ENCODE peak calls at places on chromosomes 16 and 17, in nine cellular contexts. Y, A, H, K, G, E, D, N and I are unnamed samples. For H3K4me1 and H3K36me3, the result is how much of the 10 kb centered on the place peaks cover.

GRCh38 chr17:41308251-41308917 is 725 bp downstream of the KRTAP16-1 start:
- DNase-seq in Y (no peak), A (no peak), H (peak), K (peak), G (peak), E (peak), D (peak), N (no peak), I (peak)

GRCh38 chr16:3954411-3954921 is 74.0 kb upstream of the CREBBP start:
- DNase-seq in Y (peak), A (no peak), H (no peak), K (no peak), G (no peak), E (no peak), D (no peak), N (no peak), I (no peak)

GRCh38 chr17:42133461-42134041 is 10.9 kb downstream of the HSPB9 start:
- DNase-seq in Y (no peak), A (no peak), H (no peak), K (no peak), G (peak), E (no peak), D (peak), N (no peak), I (peak)

GRCh38 chr16:69106491-69107291 is 1.2 kb downstream of the HAS3 start:
- DNase-seq in Y (no peak), A (peak), H (no peak), K (no peak), G (peak), E (no peak), D (peak), N (peak), I (no peak)

GRCh38 chr17:69240201-69240600 is 11.6 kb upstream of the ABCA10 start:
- DNase-seq in Y (no peak), A (no peak), H (no peak), K (no peak), G (no peak), E (no peak), D (no peak), N (no peak), I (no peak)

GRCh38 chr17:67362173-67362572 is 4.2 kb downstream of the PSMD12 start:
- DNase-seq in Y (no peak), A (no peak), H (no peak), K (no peak), G (no peak), E (no peak), D (no peak), N (no peak), I (no peak)

GRCh38 chr16:72787519-72788268 is 260.2 kb downstream of the ZFHX3 start:
- DNase-seq in Y (peak), A (peak), H (no peak), K (peak), G (peak), E (peak), D (peak), N (peak), I (no peak)

GRCh38 chr17:3843935-3844516 is 2.0 kb downstream of the NCBP3 start:
- DNase-seq in Y (no peak), A (no peak), H (peak), K (no peak), G (peak), E (no peak), D (peak), N (peak), I (peak)

GRCh38 chr17:2173005-2173404 is 118.1 kb downstream of the HIC1 start:
- DNase-seq in Y (peak), A (peak), H (no peak), K (no peak), G (no peak), E (no peak), D (no peak), N (no peak), I (no peak)

GRCh38 chr16:27424772-27425498 is 23.0 kb downstream of the IL21R start:
- DNase-seq in Y (no peak), A (peak), H (peak), K (no peak), G (no peak), E (no peak), D (no peak), N (no peak), I (no peak)

DNA sequence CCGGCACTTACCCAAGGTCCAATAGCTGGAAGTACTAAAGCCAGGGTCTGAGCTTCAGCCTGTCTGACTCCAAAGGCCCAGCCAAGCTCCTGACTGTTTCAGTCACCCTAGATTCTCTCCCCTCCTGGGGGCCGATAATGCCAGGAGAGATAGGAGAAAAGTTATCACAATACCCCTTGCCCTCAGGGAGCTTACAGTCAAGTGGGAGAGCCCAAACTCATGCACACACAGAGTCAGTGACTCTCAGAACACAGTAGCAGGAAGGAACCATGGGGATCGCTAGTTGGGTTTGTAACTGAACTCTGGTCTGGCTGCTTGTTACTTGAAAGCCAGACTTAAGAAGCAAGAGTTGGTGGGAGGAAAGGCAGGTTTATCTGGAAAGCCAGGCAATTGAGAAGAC is 14.9 kb downstream of the ZNF768 start:
- DNase-seq in Y (no peak), A (no peak), H (no peak), K (no peak), G (no peak), E (no peak), D (no peak), N (no peak), I (no peak)
- H3K4me1 ChIP-seq in Y (under half), A (under half), H (under half), K (under half), G (under half), E (under half), D (under half), N (under half), I (under half)

DNA sequence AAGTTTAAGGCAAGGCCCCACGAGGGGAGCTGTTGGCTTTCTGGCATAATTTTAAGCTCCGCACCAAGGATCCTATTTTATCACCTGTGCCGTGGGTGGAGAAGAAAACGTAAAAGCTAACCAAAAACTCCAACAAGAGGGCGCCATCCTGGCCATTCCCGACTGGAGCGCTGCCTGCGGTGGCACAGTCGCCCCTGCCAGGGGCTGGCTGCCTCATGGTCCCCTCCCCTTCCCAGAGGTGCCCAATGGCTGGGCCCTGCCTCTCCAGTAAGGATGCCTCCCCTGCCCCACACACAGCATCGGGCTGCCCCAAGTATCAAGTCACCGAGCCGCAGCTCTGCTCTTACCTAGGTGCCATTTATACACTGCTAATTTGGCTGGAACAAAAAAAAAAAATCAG is 36.3 kb downstream of the ZDHHC7 start:
- DNase-seq in Y (no peak), A (no peak), H (no peak), K (no peak), G (no peak), E (no peak), D (no peak), N (no peak), I (no peak)
- H3K36me3 ChIP-seq in Y (under half), A (half or more), H (half or more), K (half or more), G (under half), E (under half), D (under half), N (under half), I (under half)

DNA sequence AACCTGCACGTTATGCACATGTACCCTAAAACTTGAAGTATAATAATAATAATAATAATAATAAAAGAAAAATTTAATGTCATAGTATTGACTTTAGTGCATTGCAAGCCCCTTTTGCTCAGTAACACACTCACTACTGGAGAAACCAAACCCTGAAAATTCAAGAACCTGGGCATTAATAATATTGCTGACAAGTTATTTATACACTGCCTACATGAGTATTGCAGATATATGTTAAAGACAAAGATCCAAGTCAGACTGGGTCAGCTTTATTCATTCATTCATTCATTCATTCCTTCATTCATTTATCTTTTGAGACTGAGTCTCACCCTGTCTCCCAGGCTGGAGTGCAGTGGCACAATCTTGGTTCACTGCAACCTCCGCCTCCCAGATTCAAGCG is 1711.2 kb downstream of the TP53TG3F start:
- DNase-seq in Y (no peak), A (no peak), H (no peak), K (no peak), G (no peak), E (no peak), D (no peak), N (no peak), I (no peak)
- H3K4me1 ChIP-seq in Y (under half), A (under half), H (under half), K (under half), G (under half), E (under half), D (under half), N (under half), I (under half)

GRCh38 chr17:39513915-39514314 is 52.6 kb downstream of the CDK12 start:
- DNase-seq in Y (no peak), A (no peak), H (no peak), K (no peak), G (no peak), E (no peak), D (no peak), N (no peak), I (no peak)

GRCh38 chr17:39508987-39509386 is 47.7 kb downstream of the CDK12 start:
- DNase-seq in Y (no peak), A (no peak), H (no peak), K (no peak), G (no peak), E (no peak), D (no peak), N (no peak), I (no peak)

GRCh38 chr17:39507511-39507910 is 46.2 kb downstream of the CDK12 start:
- DNase-seq in Y (no peak), A (no peak), H (no peak), K (no peak), G (no peak), E (no peak), D (no peak), N (no peak), I (no peak)

GRCh38 chr17:39517224-39517623 is 55.9 kb downstream of the CDK12 start:
- DNase-seq in Y (no peak), A (no peak), H (no peak), K (no peak), G (no peak), E (no peak), D (no peak), N (no peak), I (no peak)

DNA sequence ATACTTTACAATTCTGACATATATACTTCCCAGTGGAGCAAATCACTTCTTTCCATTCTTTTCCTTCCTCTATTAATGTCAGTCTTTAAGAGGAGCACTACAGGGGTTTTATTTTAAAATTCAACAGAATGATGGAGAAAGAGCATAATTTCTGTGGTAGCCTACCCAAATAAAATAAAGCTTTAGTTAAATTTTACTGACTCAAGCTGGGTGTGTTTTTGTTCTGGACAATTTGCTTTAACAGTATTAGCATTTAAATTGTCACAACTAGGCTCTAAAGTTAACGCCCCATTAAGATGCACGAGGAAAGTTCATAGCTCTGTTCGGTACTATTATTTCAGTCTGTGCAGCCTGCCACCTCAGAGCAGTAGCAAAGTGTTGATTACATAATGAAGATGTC is 52.0 kb downstream of the CDK12 start:
- DNase-seq in Y (no peak), A (no peak), H (no peak), K (no peak), G (no peak), E (no peak), D (no peak), N (no peak), I (no peak)
- H3K36me3 ChIP-seq in Y (under half), A (half or more), H (half or more), K (half or more), G (half or more), E (under half), D (under half), N (half or more), I (half or more)

GRCh38 chr17:47184671-47185070 is 4.4 kb downstream of the CDC27 start:
- DNase-seq in Y (no peak), A (no peak), H (no peak), K (no peak), G (no peak), E (no peak), D (no peak), N (no peak), I (no peak)
- H3K4me1 ChIP-seq in Y (under half), A (half or more), H (under half), K (under half), G (under half), E (under half), D (under half), N (under half), I (under half)

DNA sequence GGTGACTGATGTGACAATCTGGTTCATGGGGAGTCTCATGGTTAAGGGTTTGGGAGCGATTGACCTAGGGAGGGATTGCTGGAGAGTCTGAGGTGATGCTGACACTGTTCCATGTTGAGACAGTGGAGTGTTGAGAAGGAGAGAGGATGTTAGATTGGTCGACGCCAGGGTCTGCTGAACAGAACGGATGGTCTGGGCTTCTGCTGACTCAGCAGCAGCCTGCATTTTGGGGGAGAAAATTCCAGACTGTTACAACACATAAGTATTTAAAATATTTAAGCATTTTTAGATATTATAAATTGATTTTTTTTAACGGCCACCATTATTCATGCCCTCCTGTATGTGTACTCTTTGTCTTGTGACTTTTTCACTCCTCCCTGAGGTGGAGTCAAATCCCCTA is 107.2 kb downstream of the TOX3 start:
- DNase-seq in Y (no peak), A (no peak), H (no peak), K (no peak), G (no peak), E (no peak), D (no peak), N (no peak), I (no peak)
- H3K36me3 ChIP-seq in Y (under half), A (under half), H (under half), K (under half), G (under half), E (under half), D (under half), N (under half), I (under half)

DNA sequence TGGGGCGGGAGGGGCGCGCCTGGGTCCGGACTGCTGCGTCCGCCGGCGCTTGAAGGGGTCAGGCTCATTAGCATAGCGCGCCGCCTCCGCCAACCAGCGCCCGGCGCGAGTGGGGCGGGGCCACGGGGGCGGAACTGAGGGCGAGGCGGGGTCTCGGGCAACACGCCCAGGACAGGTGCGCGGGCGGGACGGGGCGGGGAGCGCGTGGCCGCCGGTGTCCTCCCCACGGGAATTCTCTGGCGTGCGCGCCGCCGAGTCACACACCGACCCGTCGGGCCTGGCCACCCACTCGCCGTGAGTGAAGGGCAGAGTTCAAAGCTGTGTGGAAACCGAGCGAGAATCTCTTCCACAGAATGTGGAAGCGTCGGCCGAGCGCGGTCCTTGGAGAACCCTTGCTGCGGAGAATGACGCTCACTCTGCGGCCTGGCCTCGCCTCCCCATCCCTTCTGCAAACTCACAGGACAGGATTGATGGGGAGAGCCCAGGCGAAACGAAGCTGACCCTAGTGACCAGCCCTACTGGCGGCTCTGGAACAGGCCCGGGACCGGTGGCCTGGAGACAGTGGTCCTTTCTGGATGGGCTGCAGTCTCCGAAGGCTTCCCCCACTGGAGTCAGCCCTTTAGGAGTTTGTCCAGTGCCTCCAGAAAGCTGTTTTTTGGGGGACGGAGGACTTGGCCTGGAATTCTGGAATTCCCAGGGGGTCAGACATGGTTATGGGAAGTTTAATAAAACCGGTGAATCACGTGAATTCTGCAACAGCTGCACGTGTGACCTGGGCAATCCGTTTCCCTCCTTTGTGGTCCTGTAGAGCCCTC is at the start of gene SNAI3:
- DNase-seq in Y (peak), A (no peak), H (no peak), K (peak), G (peak), E (peak), D (peak), N (peak), I (peak)
- H3K4me1 ChIP-seq in Y (under half), A (under half), H (under half), K (under half), G (under half), E (under half), D (under half), N (under half), I (under half)

GRCh38 chr16:66942981-66943380 is 7.7 kb downstream of the CES2 start:
- DNase-seq in Y (no peak), A (no peak), H (no peak), K (no peak), G (no peak), E (no peak), D (no peak), N (no peak), I (no peak)
- H3K36me3 ChIP-seq in Y (half or more), A (half or more), H (half or more), K (half or more), G (under half), E (under half), D (under half), N (under half), I (under half)